ENCODE peak calls at places on chromosomes 6 and 20, in four cellular contexts. H, L, G and X are unnamed samples.

GRCh38 chr6:19128701-19129100 is 708.5 kb upstream of the ID4 start:
- DNase-seq in G (no peak), H (no peak), L (no peak), X (no peak)

GRCh38 chr6:136090929-136091328 is 159.2 kb downstream of the MTFR2 start:
- DNase-seq in L (no peak), H (no peak), G (no peak), X (no peak)

GRCh38 chr6:16446241-16446640 is 207.9 kb downstream of the GMPR start:
- DNase-seq in H (no peak), G (no peak), L (no peak), X (no peak)

GRCh38 chr6:34723203-34723602 is 26.6 kb upstream of the ILRUN start:
- DNase-seq in L (no peak), G (no peak), H (no peak), X (no peak)

GRCh38 chr20:9996944-9997343 is 37.8 kb upstream of the ANKEF1 start:
- DNase-seq in G (no peak), L (no peak), H (no peak), X (no peak)

GRCh38 chr6:109595998-109596397 is 95.0 kb downstream of the AK9 start:
- DNase-seq in G (no peak), L (no peak), H (no peak), X (no peak)

GRCh38 chr6:88840806-88841539 is 122.4 kb downstream of the RNGTT start:
- DNase-seq in L (no peak), G (no peak), H (no peak), X (no peak)

GRCh38 chr20:60402209-60403058 is 444.2 kb downstream of the CDH26 start:
- DNase-seq in L (no peak), G (no peak), H (no peak), X (no peak)

GRCh38 chr20:53609501-53610445 is 16.1 kb upstream of the ZNF217 start:
- DNase-seq in G (peak), H (peak), L (no peak), X (no peak)

GRCh38 chr6:51266569-51266968 is 447.9 kb downstream of the TFAP2B start:
- DNase-seq in G (no peak), H (no peak), L (no peak), X (no peak)

GRCh38 chr6:122494665-122495272 is 23.2 kb upstream of the SERINC1 start:
- DNase-seq in H (no peak), L (no peak), G (no peak), X (no peak)

GRCh38 chr20:41155267-41155666 is 17.9 kb downstream of the PLCG1 start:
- DNase-seq in H (no peak), L (no peak), G (no peak), X (no peak)

GRCh38 chr20:59518881-59519706 is 85.2 kb upstream of the PHACTR3 start:
- DNase-seq in H (no peak), G (no peak), L (peak), X (peak)

GRCh38 chr6:121260651-121261102 is 73.6 kb downstream of the TBC1D32 start:
- DNase-seq in L (no peak), G (no peak), H (peak), X (no peak)

GRCh38 chr20:258963-259362 is 1.4 kb downstream of the DEFB132 start:
- DNase-seq in L (no peak), H (no peak), G (no peak), X (no peak)

GRCh38 chr6:157455731-157456523 is 74.9 kb downstream of the ZDHHC14 start:
- DNase-seq in H (no peak), L (no peak), G (no peak), X (no peak)

GRCh38 chr20:2698186-2698817 is 5.7 kb downstream of the EBF4 start:
- DNase-seq in G (no peak), H (no peak), L (no peak), X (no peak)

GRCh38 chr6:12472601-12473038 is 182.5 kb downstream of the EDN1 start:
- DNase-seq in H (peak), G (no peak), L (no peak), X (no peak)

GRCh38 chr6:97147421-97147820 is 135.6 kb downstream of the MMS22L start:
- DNase-seq in H (no peak), G (no peak), L (no peak), X (no peak)

GRCh38 chr6:101662111-101662897 is 268.8 kb downstream of the GRIK2 start:
- DNase-seq in L (no peak), H (no peak), G (no peak), X (no peak)

GRCh38 chr20:31260326-31260932 is 3.0 kb downstream of the DEFB115 start:
- DNase-seq in G (no peak), L (no peak), H (no peak), X (no peak)

GRCh38 chr6:24798740-24799540 is at the start of gene ARMH2:
- DNase-seq in L (no peak), H (no peak), G (no peak), X (no peak)

GRCh38 chr20:37693203-37693602 is 627 bp upstream of the CTNNBL1 start:
- DNase-seq in G (no peak), L (no peak), H (no peak), X (no peak)

GRCh38 chr6:100968934-100969333 is 87.8 kb upstream of the ASCC3 start:
- DNase-seq in G (no peak), L (no peak), H (no peak), X (no peak)

GRCh38 chr6:155580904-155581303 is 125.3 kb upstream of the NOX3 start:
- DNase-seq in G (no peak), H (no peak), L (no peak), X (no peak)

GRCh38 chr6:1080453-1081328 is 231.2 kb upstream of the FOXQ1 start:
- DNase-seq in H (no peak), L (no peak), G (no peak), X (no peak)

GRCh38 chr20:57350086-57350710 is 857 bp upstream of the RAE1 start:
- DNase-seq in L (no peak), H (no peak), G (no peak), X (no peak)

GRCh38 chr6:74969591-74970267 is 236.1 kb downstream of the COL12A1 start:
- DNase-seq in H (no peak), G (no peak), L (no peak), X (no peak)

GRCh38 chr6:143556529-143556928 is 45.0 kb upstream of the FUCA2 start:
- DNase-seq in H (no peak), G (no peak), L (peak), X (no peak)

GRCh38 chr20:50304501-50304856 is 113.8 kb downstream of the CEBPB start:
- DNase-seq in L (no peak), G (no peak), H (peak), X (no peak)

GRCh38 chr6:17361013-17361412 is 32.4 kb upstream of the CAP2 start:
- DNase-seq in L (no peak), H (no peak), G (no peak), X (no peak)

GRCh38 chr20:4681971-4682370 is 39.7 kb upstream of the PRND start:
- DNase-seq in L (no peak), G (no peak), H (no peak), X (no peak)

GRCh38 chr6:64505312-64505711 is 869.7 kb downstream of the PHF3 start:
- DNase-seq in L (peak), G (no peak), H (no peak), X (no peak)

GRCh38 chr6:99993146-99993532 is 884 bp downstream of the MCHR2 start:
- DNase-seq in L (no peak), H (no peak), G (no peak), X (no peak)